ENCODE peak calls at places on chromosomes 16 and 17, in ten cellular contexts. One of them, this sample, is unnamed. For H3K9me3, the result is how much of the 10 kb centered on the place peaks cover.

GRCh38 chr17:17126131-17127110 is 79.7 kb downstream of the PLD6 start:
- ATAC-seq in heart left ventricle: no peak
- ATAC-seq in right lobe of liver: no peak
- ATAC-seq in body of pancreas: no peak
- ATAC-seq in HepG2: no peak
- ATAC-seq in A549: peak
- ATAC-seq in upper lobe of left lung: no peak
- ATAC-seq in GM12878: no peak
- ATAC-seq in IMR-90: no peak
- ATAC-seq in HCT116: no peak
- ATAC-seq in this sample: no peak

GRCh38 chr16:12724216-12724615 is 79.5 kb downstream of the CPPED1 start:
- ATAC-seq in heart left ventricle: no peak
- ATAC-seq in right lobe of liver: no peak
- ATAC-seq in body of pancreas: no peak
- ATAC-seq in HepG2: peak
- ATAC-seq in A549: no peak
- ATAC-seq in upper lobe of left lung: no peak
- ATAC-seq in GM12878: no peak
- ATAC-seq in IMR-90: no peak
- ATAC-seq in HCT116: no peak
- ATAC-seq in this sample: no peak

GRCh38 chr16:3744018-3744417 is 26.7 kb upstream of the TRAP1 start:
- ATAC-seq in heart left ventricle: no peak
- ATAC-seq in right lobe of liver: no peak
- ATAC-seq in body of pancreas: no peak
- ATAC-seq in HepG2: no peak
- ATAC-seq in A549: no peak
- ATAC-seq in upper lobe of left lung: no peak
- ATAC-seq in GM12878: no peak
- ATAC-seq in IMR-90: no peak
- ATAC-seq in HCT116: no peak
- ATAC-seq in this sample: no peak

GRCh38 chr17:47935961-47936360 is 5.4 kb upstream of the PNPO start:
- ATAC-seq in heart left ventricle: no peak
- ATAC-seq in right lobe of liver: no peak
- ATAC-seq in body of pancreas: no peak
- ATAC-seq in HepG2: no peak
- ATAC-seq in A549: peak
- ATAC-seq in upper lobe of left lung: no peak
- ATAC-seq in GM12878: no peak
- ATAC-seq in IMR-90: peak
- ATAC-seq in HCT116: peak
- ATAC-seq in this sample: no peak

GRCh38 chr17:73952498-73953205 is 250.8 kb upstream of the RPL38 start:
- ATAC-seq in heart left ventricle: no peak
- ATAC-seq in right lobe of liver: peak
- ATAC-seq in body of pancreas: no peak
- ATAC-seq in HepG2: peak
- ATAC-seq in A549: peak
- ATAC-seq in upper lobe of left lung: peak
- ATAC-seq in GM12878: peak
- ATAC-seq in IMR-90: no peak
- ATAC-seq in HCT116: peak
- ATAC-seq in this sample: peak

GRCh38 chr17:2218426-2218825 is 85.2 kb downstream of the SMG6 start:
- ATAC-seq in heart left ventricle: no peak
- ATAC-seq in right lobe of liver: no peak
- ATAC-seq in body of pancreas: no peak
- ATAC-seq in HepG2: no peak
- ATAC-seq in A549: no peak
- ATAC-seq in upper lobe of left lung: no peak
- ATAC-seq in GM12878: peak
- ATAC-seq in IMR-90: no peak
- ATAC-seq in HCT116: no peak
- ATAC-seq in this sample: no peak

GRCh38 chr17:71900830-71901229 is 220.0 kb upstream of the SOX9 start:
- ATAC-seq in heart left ventricle: no peak
- ATAC-seq in right lobe of liver: no peak
- ATAC-seq in body of pancreas: no peak
- ATAC-seq in HepG2: no peak
- ATAC-seq in A549: no peak
- ATAC-seq in upper lobe of left lung: no peak
- ATAC-seq in GM12878: no peak
- ATAC-seq in IMR-90: no peak
- ATAC-seq in HCT116: peak
- ATAC-seq in this sample: no peak

GRCh38 chr16:85134794-85135153 is 22.5 kb upstream of the CIBAR2 start:
- ATAC-seq in heart left ventricle: peak
- ATAC-seq in right lobe of liver: no peak
- ATAC-seq in body of pancreas: no peak
- ATAC-seq in HepG2: no peak
- ATAC-seq in A549: no peak
- ATAC-seq in upper lobe of left lung: no peak
- ATAC-seq in GM12878: no peak
- ATAC-seq in IMR-90: no peak
- ATAC-seq in HCT116: no peak
- ATAC-seq in this sample: no peak

GRCh38 chr17:32723310-32723955 is 153.5 kb downstream of the MYO1D start:
- ATAC-seq in heart left ventricle: no peak
- ATAC-seq in right lobe of liver: no peak
- ATAC-seq in body of pancreas: no peak
- ATAC-seq in HepG2: no peak
- ATAC-seq in A549: no peak
- ATAC-seq in upper lobe of left lung: no peak
- ATAC-seq in GM12878: no peak
- ATAC-seq in IMR-90: peak
- ATAC-seq in HCT116: no peak
- ATAC-seq in this sample: no peak

GRCh38 chr16:75172578-75172977 is 24.3 kb downstream of the ZFP1 start:
- ATAC-seq in heart left ventricle: no peak
- ATAC-seq in right lobe of liver: no peak
- ATAC-seq in body of pancreas: no peak
- ATAC-seq in HepG2: no peak
- ATAC-seq in A549: no peak
- ATAC-seq in upper lobe of left lung: no peak
- ATAC-seq in GM12878: no peak
- ATAC-seq in IMR-90: no peak
- ATAC-seq in HCT116: no peak
- ATAC-seq in this sample: no peak

GRCh38 chr16:75175074-75175473 is 26.8 kb downstream of the ZFP1 start:
- ATAC-seq in heart left ventricle: no peak
- ATAC-seq in right lobe of liver: peak
- ATAC-seq in body of pancreas: no peak
- ATAC-seq in HepG2: peak
- ATAC-seq in A549: no peak
- ATAC-seq in upper lobe of left lung: no peak
- ATAC-seq in GM12878: no peak
- ATAC-seq in IMR-90: no peak
- ATAC-seq in HCT116: no peak
- ATAC-seq in this sample: no peak

DNA sequence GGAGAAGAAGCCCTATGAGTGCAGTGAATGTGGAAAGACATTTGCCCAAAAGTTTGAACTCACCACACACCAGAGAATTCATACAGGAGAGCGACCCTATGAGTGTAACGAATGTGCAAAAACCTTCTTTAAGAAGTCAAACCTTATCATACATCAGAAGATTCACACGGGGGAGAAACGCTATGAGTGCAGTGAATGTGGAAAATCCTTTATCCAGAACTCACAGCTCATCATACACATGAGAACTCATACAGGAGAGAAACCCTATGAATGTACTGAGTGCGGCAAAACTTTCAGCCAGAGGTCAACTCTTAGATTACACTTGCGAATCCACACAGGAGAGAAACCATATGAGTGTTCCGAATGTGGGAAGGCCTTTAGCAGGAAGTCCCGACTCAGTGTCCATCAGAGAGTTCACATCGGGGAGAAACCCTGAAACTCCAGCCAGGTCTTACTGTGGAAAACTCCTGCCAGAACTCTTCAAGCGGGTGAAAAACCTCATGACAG is 21.6 kb downstream of the ZFP1 start:
- ATAC-seq in heart left ventricle: no peak
- ATAC-seq in right lobe of liver: no peak
- ATAC-seq in body of pancreas: no peak
- ATAC-seq in HepG2: no peak
- ATAC-seq in A549: no peak
- ATAC-seq in upper lobe of left lung: no peak
- ATAC-seq in GM12878: no peak
- ATAC-seq in IMR-90: no peak
- ATAC-seq in HCT116: no peak
- ATAC-seq in this sample: no peak
- H3K9me3 ChIP-seq in heart left ventricle: under half
- H3K9me3 ChIP-seq in right lobe of liver: half or more
- H3K9me3 ChIP-seq in body of pancreas: under half
- H3K9me3 ChIP-seq in HepG2: half or more
- H3K9me3 ChIP-seq in A549: half or more
- H3K9me3 ChIP-seq in upper lobe of left lung: under half
- H3K9me3 ChIP-seq in GM12878: half or more
- H3K9me3 ChIP-seq in IMR-90: half or more
- H3K9me3 ChIP-seq in HCT116: under half
- H3K9me3 ChIP-seq in this sample: under half

DNA sequence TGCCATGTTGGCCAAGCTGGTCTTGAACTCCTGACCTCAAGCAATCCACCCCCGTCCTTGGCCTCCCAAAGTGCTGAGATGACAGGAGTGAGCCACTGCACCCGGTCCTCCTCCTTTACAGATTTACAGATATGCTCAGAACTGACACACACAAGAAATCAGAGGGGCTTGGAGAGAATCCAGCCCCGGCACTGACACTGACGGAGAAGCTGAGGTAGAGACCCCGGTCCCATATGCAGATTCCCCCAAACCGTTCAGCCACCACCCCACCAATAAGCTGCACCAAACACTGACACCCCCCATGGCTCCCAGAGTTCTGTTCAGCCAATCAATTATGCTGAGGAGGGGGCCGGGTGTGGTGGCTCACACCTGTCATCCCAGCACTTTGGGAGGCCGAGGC is 141.1 kb upstream of the RPH3AL start:
- ATAC-seq in heart left ventricle: no peak
- ATAC-seq in right lobe of liver: no peak
- ATAC-seq in body of pancreas: no peak
- ATAC-seq in HepG2: no peak
- ATAC-seq in A549: no peak
- ATAC-seq in upper lobe of left lung: no peak
- ATAC-seq in GM12878: no peak
- ATAC-seq in IMR-90: no peak
- ATAC-seq in HCT116: no peak
- ATAC-seq in this sample: no peak
- TF ChIP-seq POLR2A in heart left ventricle: no peak
- TF ChIP-seq POLR2A in right lobe of liver: no peak
- TF ChIP-seq POLR2A in body of pancreas: no peak
- TF ChIP-seq POLR2A in HepG2: no peak
- TF ChIP-seq POLR2A in A549: no peak
- TF ChIP-seq POLR2A in upper lobe of left lung: no peak
- TF ChIP-seq POLR2A in GM12878: no peak
- TF ChIP-seq POLR2A in IMR-90: no peak
- TF ChIP-seq POLR2A in HCT116: no peak
- TF ChIP-seq POLR2A in this sample: no peak

DNA sequence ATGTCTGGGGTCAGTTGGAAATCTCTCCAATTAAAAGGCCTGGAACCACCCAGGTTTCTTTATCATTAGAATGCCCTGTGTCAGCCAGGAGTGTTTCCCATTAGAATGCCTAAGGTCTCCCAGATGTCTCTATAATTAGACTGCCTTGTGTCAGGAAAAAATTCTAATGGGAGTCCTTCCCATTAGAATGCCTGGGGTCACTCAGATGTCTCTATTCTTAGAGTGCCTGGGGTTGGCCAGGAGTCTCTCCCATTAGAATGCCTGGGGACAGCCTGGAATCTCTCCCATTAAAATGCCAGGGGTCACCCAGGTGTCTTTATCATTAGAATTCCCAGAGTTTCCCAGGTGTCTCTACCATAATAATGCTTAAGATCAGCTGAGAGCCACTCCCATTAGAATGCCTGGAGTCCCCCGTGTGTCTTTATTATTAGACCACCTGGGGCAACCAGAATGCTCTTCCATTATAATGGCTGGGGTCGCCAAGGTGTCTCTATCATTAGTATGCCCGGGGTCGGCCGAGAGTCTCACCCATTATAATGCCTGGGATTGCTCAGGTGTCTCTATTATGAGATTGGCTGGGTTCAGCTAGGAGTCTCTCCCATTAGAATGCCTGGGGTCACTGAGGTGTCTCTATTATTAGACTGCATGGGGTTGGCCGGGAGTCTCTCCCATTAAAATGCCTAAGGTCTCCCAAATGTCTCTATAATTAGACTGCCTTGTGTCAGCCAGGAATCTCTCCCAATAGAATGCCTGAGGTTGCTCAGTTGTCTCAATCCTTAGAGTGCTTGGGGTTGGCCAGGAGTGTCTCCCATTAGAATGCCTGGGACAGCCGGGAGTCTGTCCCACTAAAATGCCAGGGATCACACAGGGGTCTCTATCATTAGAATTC is 2254.6 kb downstream of the TP53TG3F start:
- ATAC-seq in heart left ventricle: peak
- ATAC-seq in right lobe of liver: no peak
- ATAC-seq in body of pancreas: no peak
- ATAC-seq in HepG2: no peak
- ATAC-seq in A549: no peak
- ATAC-seq in upper lobe of left lung: no peak
- ATAC-seq in GM12878: no peak
- ATAC-seq in IMR-90: no peak
- ATAC-seq in HCT116: no peak
- ATAC-seq in this sample: no peak
- H3K9me3 ChIP-seq in heart left ventricle: under half
- H3K9me3 ChIP-seq in right lobe of liver: under half
- H3K9me3 ChIP-seq in body of pancreas: under half
- H3K9me3 ChIP-seq in HepG2: half or more
- H3K9me3 ChIP-seq in A549: under half
- H3K9me3 ChIP-seq in upper lobe of left lung: under half
- H3K9me3 ChIP-seq in GM12878: under half
- H3K9me3 ChIP-seq in IMR-90: under half
- H3K9me3 ChIP-seq in HCT116: under half
- H3K9me3 ChIP-seq in this sample: under half

DNA sequence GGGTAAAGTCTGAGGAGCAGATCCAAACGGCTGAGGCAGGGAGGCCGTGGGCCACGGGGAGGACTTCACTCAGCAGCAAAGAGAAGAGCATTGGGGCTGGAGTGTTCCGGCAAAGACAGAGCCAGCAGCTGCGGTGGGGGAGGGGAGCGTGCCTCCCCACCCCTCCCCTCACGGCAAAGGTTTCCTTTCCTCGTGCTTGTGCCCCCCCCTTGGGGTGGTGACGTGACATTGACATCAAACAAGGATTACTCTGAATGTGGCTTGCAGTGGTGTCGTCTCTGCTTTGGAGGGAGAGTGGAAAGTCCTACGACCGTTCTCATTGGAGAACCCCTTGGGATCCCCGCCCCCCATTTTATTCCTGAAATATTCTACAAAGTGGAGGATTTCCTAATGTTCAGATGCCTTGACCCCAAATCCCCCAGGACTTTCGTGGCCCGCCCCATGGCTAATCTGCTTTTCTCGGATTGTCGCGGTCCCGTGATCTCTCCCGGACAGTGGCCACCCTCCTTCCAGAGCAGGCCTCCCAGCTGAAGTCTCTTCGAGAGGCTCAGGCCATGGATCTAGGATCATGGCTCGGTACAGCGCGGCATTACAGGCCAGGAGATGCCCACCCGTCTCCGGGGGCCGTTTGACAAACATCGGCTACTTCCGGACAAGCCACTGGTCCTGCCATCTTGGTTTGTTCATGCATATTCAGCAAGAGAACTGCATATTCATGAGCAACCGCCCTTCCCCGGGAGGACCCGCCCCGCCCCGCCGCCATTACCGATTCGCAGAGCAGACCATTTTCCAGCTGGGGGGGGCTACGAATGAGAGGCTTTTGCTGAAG is 714 bp upstream of the POLR2A start:
- ATAC-seq in heart left ventricle: peak
- ATAC-seq in right lobe of liver: peak
- ATAC-seq in body of pancreas: peak
- ATAC-seq in HepG2: peak
- ATAC-seq in A549: peak
- ATAC-seq in upper lobe of left lung: peak
- ATAC-seq in GM12878: peak
- ATAC-seq in IMR-90: peak
- ATAC-seq in HCT116: peak
- ATAC-seq in this sample: peak
- TF ChIP-seq POLR2A in heart left ventricle: peak
- TF ChIP-seq POLR2A in right lobe of liver: no peak
- TF ChIP-seq POLR2A in body of pancreas: no peak
- TF ChIP-seq POLR2A in HepG2: peak
- TF ChIP-seq POLR2A in A549: peak
- TF ChIP-seq POLR2A in upper lobe of left lung: peak
- TF ChIP-seq POLR2A in GM12878: no peak
- TF ChIP-seq POLR2A in IMR-90: no peak
- TF ChIP-seq POLR2A in HCT116: peak
- TF ChIP-seq POLR2A in this sample: peak